ENCODE peak calls at places on chromosomes 7 and 10, in five cellular contexts. C is esophagus squamous epithelium, T is astrocyte of the spinal cord, F is brain microvascular endothelial cell, W is A549. U is an unnamed sample.

GRCh38 chr7:135192914-135193536 is 18.3 kb downstream of the WDR91 start:
- DNase-seq in C (no peak), T (no peak), F (no peak), W (no peak), U (no peak)

GRCh38 chr10:86899670-86900276 is 57.6 kb downstream of the MMRN2 start:
- DNase-seq in C (no peak), T (peak), F (peak), W (peak), U (peak)

GRCh38 chr7:110669410-110669809 is 421.5 kb upstream of the LRRN3 start:
- DNase-seq in C (no peak), T (no peak), F (no peak), W (no peak), U (no peak)

GRCh38 chr7:71612892-71613291 is 480.9 kb downstream of the GALNT17 start:
- DNase-seq in C (no peak), T (peak), F (no peak), W (no peak), U (no peak)

GRCh38 chr10:2925631-2926030 is 141.7 kb upstream of the PFKP start:
- DNase-seq in C (no peak), T (peak), F (peak), W (no peak), U (no peak)

GRCh38 chr7:144388950-144389349 is 14.5 kb downstream of the NOBOX start:
- DNase-seq in C (no peak), T (no peak), F (no peak), W (no peak), U (no peak)

GRCh38 chr10:27998178-27998953 is 513 bp downstream of the ODAD2 start:
- DNase-seq in C (no peak), T (peak), F (peak), W (no peak), U (peak)

GRCh38 chr7:141700848-141701371 is 1.1 kb downstream of the DENND11 start:
- DNase-seq in C (no peak), T (no peak), F (no peak), W (no peak), U (no peak)

GRCh38 chr10:103042129-103042528 is 124.0 kb downstream of the CNNM2 start:
- DNase-seq in C (no peak), T (no peak), F (no peak), W (no peak), U (no peak)

GRCh38 chr7:42549212-42549611 is 312.2 kb upstream of the GLI3 start:
- DNase-seq in C (no peak), T (no peak), F (no peak), W (no peak), U (no peak)

GRCh38 chr10:93272884-93273675 is 199.4 kb downstream of the CYP26A1 start:
- DNase-seq in C (no peak), T (no peak), F (no peak), W (no peak), U (no peak)

GRCh38 chr10:97922378-97922758 is 72.7 kb downstream of the GOLGA7B start:
- DNase-seq in C (no peak), T (no peak), F (no peak), W (no peak), U (no peak)

GRCh38 chr10:11468126-11468742 is 143.2 kb downstream of the USP6NL start:
- DNase-seq in C (no peak), T (peak), F (peak), W (no peak), U (no peak)

GRCh38 chr7:154759989-154760388 is 242.9 kb downstream of the PAXIP1 start:
- DNase-seq in C (no peak), T (no peak), F (no peak), W (no peak), U (no peak)

GRCh38 chr7:4648111-4648510 is 34.0 kb upstream of the FOXK1 start:
- DNase-seq in C (no peak), T (no peak), F (no peak), W (no peak), U (no peak)

GRCh38 chr10:22681783-22682183 is 32.6 kb downstream of the PIP4K2A start:
- DNase-seq in C (no peak), T (peak), F (peak), W (peak), U (peak)

GRCh38 chr7:29194206-29194593 is 375 bp upstream of the CHN2 start:
- DNase-seq in C (no peak), T (no peak), F (no peak), W (no peak), U (no peak)

GRCh38 chr10:119724630-119725549 is 960 bp upstream of the INPP5F start:
- DNase-seq in C (no peak), T (peak), F (no peak), W (no peak), U (peak)

GRCh38 chr10:30062090-30062489 is 2.7 kb upstream of the JCAD start:
- DNase-seq in C (no peak), T (peak), F (peak), W (no peak), U (peak)
- H3K4me3 ChIP-seq in C (no peak), T (no peak), F (no peak), W (no peak), U (no peak)

GRCh38 chr10:17115683-17116082 is 13.9 kb downstream of the CUBN start:
- DNase-seq in C (no peak), T (no peak), F (peak), W (peak), U (peak)
- TF ChIP-seq CTCF in C (no peak), T (peak), F (peak), W (no peak), U (peak)

GRCh38 chr10:26216577-26216948 is at the start of gene GAD2:
- DNase-seq in C (no peak), T (no peak), F (no peak), W (no peak), U (no peak)
- H3K4me3 ChIP-seq in C (no peak), T (no peak), F (no peak), W (peak), U (no peak)

GRCh38 chr7:35802649-35803048 is 1.8 kb downstream of the SEPTIN7 start:
- DNase-seq in C (no peak), T (no peak), F (no peak), W (no peak), U (no peak)

GRCh38 chr7:35800718-35801391 is at the start of gene SEPTIN7:
- DNase-seq in C (peak), T (peak), F (peak), W (peak), U (peak)

GRCh38 chr7:35801392-35802101 is 690 bp downstream of the SEPTIN7 start:
- DNase-seq in C (peak), T (peak), F (peak), W (peak), U (peak)

GRCh38 chr7:35799846-35800717 is 775 bp upstream of the SEPTIN7 start:
- DNase-seq in C (peak), T (peak), F (peak), W (peak), U (peak)

GRCh38 chr7:35802102-35802466 is 1.2 kb downstream of the SEPTIN7 start:
- DNase-seq in C (no peak), T (no peak), F (no peak), W (no peak), U (no peak)
- TF ChIP-seq CTCF in C (no peak), T (no peak), F (no peak), W (no peak), U (no peak)